ENCODE peak calls at places on chromosomes 13 and 19, in ten cellular contexts. W, L, R, Q, Z, P, B, C, I and Y are unnamed samples.

GRCh38 chr19:41537789-41538188 is 38.2 kb upstream of the CEACAM21 start:
- DNase-seq in W (peak; percentile 70), L (no peak), R (no peak), Q (peak; percentile 22), Z (no peak), P (no peak), B (no peak), C (no peak), I (no peak), Y (no peak)

GRCh38 chr13:99371956-99372355 is 64.8 kb upstream of the GPR183 start:
- DNase-seq in W (peak; percentile 74), L (no peak), R (no peak), Q (no peak), Z (no peak), P (peak; percentile 47), B (no peak), C (no peak), I (no peak), Y (no peak)

GRCh38 chr19:36819130-36819630 is 19.0 kb downstream of the ZNF790 start:
- DNase-seq in W (no peak), L (no peak), R (no peak), Q (no peak), Z (no peak), P (no peak), B (no peak), C (no peak), I (no peak), Y (no peak)

GRCh38 chr13:41973247-41973741 is 12.4 kb upstream of the VWA8 start:
- DNase-seq in W (no peak), L (no peak), R (peak; percentile 31), Q (no peak), Z (no peak), P (no peak), B (no peak), C (no peak), I (no peak), Y (peak; percentile 6)

GRCh38 chr19:4976412-4977298 is 7.7 kb downstream of the KDM4B start:
- DNase-seq in W (peak; percentile 81), L (peak; percentile 93), R (peak; percentile 82), Q (peak; percentile 98), Z (peak; percentile 38), P (peak; percentile 98), B (peak; percentile 91), C (peak; percentile 53), I (peak; percentile 88), Y (peak; percentile 95)

GRCh38 chr13:76836311-76836710 is 49.9 kb downstream of the KCTD12 start:
- DNase-seq in W (no peak), L (no peak), R (no peak), Q (peak; percentile 70), Z (no peak), P (no peak), B (no peak), C (no peak), I (no peak), Y (no peak)

GRCh38 chr19:15871570-15871969 is 26.3 kb downstream of the CYP4F2 start:
- DNase-seq in W (peak; percentile 55), L (no peak), R (no peak), Q (no peak), Z (no peak), P (no peak), B (no peak), C (no peak), I (no peak), Y (no peak)

GRCh38 chr19:7926021-7926726 is at the start of gene CTXN1:
- DNase-seq in W (peak; percentile 81), L (peak; percentile 90), R (peak; percentile 69), Q (no peak), Z (no peak), P (peak; percentile 88), B (peak; percentile 59), C (peak; percentile 79), I (peak; percentile 83), Y (peak; percentile 65)

GRCh38 chr13:110387451-110388140 is 80.5 kb downstream of the COL4A2 start:
- DNase-seq in W (no peak), L (peak; percentile 59), R (peak; percentile 73), Q (peak; percentile 84), Z (no peak), P (peak; percentile 91), B (no peak), C (no peak), I (peak; percentile 61), Y (peak; percentile 29)

GRCh38 chr13:51275101-51275500 is 52.9 kb downstream of the FAM124A start:
- DNase-seq in W (no peak), L (no peak), R (no peak), Q (no peak), Z (no peak), P (peak; percentile 77), B (no peak), C (no peak), I (no peak), Y (no peak)

GRCh38 chr19:30518965-30519606 is 146.9 kb downstream of the ZNF536 start:
- DNase-seq in W (no peak), L (no peak), R (no peak), Q (no peak), Z (no peak), P (no peak), B (no peak), C (no peak), I (no peak), Y (no peak)

GRCh38 chr19:17073869-17074627 is 1.2 kb downstream of the HAUS8 start:
- DNase-seq in W (peak; percentile 74), L (no peak), R (no peak), Q (peak; percentile 16), Z (no peak), P (no peak), B (no peak), C (no peak), I (no peak), Y (no peak)
- H3K4me1 ChIP-seq in W (peaks cover 13% of the 10 kb centered on the region), L (peaks cover 34% of the 10 kb centered on the region), R (peaks cover 14% of the 10 kb centered on the region), Q (peaks cover 21% of the 10 kb centered on the region), Z (peaks cover 38% of the 10 kb centered on the region), P (no peaks in the 10 kb centered on the region), B (peaks cover 37% of the 10 kb centered on the region), C (peaks cover 48% of the 10 kb centered on the region), I (peaks cover 19% of the 10 kb centered on the region), Y (peaks cover 14% of the 10 kb centered on the region)

DNA sequence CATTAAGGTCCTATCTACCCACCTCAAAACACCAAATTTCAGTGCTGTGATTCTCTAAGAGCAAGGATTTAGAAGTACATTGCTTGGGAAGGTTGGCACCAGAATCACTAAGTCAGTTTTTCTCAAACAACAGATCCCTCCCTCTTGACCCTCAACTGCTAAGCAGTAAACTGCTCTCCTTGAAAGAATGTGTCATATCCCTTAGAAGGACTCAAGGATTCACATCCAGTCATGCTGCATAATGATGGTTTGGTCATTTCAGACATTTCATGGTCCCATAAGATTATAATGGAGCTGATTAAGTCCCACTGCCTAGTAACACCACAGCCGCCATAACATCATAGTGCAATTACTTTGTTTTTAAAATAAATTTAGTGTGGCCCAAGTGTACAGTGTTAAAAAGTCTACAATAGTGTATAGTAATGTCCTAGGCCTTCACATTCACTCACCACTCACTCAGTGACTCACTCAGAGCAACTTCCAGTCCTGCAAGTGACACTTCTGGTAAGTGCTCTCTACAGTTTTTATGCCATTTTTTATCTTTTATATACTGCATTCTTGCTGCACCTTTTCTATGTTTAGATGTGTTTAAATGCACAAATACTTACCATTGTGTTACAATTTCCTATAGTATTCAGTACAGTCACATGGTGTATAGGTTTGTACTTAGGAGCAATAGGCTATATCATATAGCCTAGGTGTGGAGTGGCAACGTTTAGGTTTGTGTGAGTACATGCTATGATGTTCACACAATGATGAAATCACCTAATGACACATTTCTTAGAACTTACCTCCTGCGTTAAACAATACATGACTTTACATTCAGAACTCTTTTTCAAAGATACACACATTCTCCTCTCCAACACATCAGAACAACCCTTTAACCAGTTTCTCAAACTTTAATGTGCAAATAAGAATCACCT is 15.7 kb upstream of the CCDC169 start:
- DNase-seq in W (no peak), L (no peak), R (no peak), Q (peak; percentile 18), Z (no peak), P (no peak), B (no peak), C (no peak), I (no peak), Y (no peak)
- TF ChIP-seq POLR2A in W (no peak), L (no peak), R (no peak), Q (no peak), Z (no peak), P (no peak), B (no peak), C (no peak), I (no peak), Y (no peak)

GRCh38 chr13:30587231-30587630 is 30.5 kb upstream of the USPL1 start:
- DNase-seq in W (no peak), L (no peak), R (no peak), Q (no peak), Z (no peak), P (no peak), B (no peak), C (no peak), I (no peak), Y (no peak)
- H3K4me1 ChIP-seq in W (no peaks in the 10 kb centered on the region), L (peaks cover 8% of the 10 kb centered on the region), R (no peaks in the 10 kb centered on the region), Q (no peaks in the 10 kb centered on the region), Z (no peaks in the 10 kb centered on the region), P (no peaks in the 10 kb centered on the region), B (no peaks in the 10 kb centered on the region), C (no peaks in the 10 kb centered on the region), I (no peaks in the 10 kb centered on the region), Y (peaks cover 6% of the 10 kb centered on the region)

GRCh38 chr19:45931055-45931454 is 16.5 kb upstream of the NANOS2 start:
- DNase-seq in W (no peak), L (no peak), R (no peak), Q (no peak), Z (no peak), P (no peak), B (no peak), C (no peak), I (no peak), Y (no peak)

GRCh38 chr19:45929247-45929646 is 14.7 kb upstream of the NANOS2 start:
- DNase-seq in W (no peak), L (no peak), R (no peak), Q (no peak), Z (no peak), P (no peak), B (no peak), C (no peak), I (no peak), Y (no peak)

GRCh38 chr19:45922281-45922680 is 7.7 kb upstream of the NANOS2 start:
- DNase-seq in W (no peak), L (no peak), R (no peak), Q (no peak), Z (no peak), P (no peak), B (no peak), C (no peak), I (no peak), Y (no peak)

GRCh38 chr19:45924891-45925447 is 10.4 kb upstream of the NANOS2 start:
- DNase-seq in W (no peak), L (no peak), R (no peak), Q (no peak), Z (no peak), P (no peak), B (no peak), C (no peak), I (no peak), Y (no peak)

GRCh38 chr19:45927565-45928261 is 13.1 kb upstream of the NANOS2 start:
- DNase-seq in W (peak; percentile 97), L (peak; percentile 90), R (peak; percentile 87), Q (peak; percentile 84), Z (peak; percentile 21), P (peak; percentile 95), B (peak; percentile 92), C (peak; percentile 93), I (peak; percentile 96), Y (peak; percentile 85)
- TF ChIP-seq POLR2A in W (no peak), L (no peak), R (no peak), Q (no peak), Z (no peak), P (no peak), B (no peak), C (no peak), I (no peak), Y (no peak)